ENCODE peak calls at places on chromosomes 4 and X, in eight cellular contexts. I is K562; T is CD8-positive, alpha-beta T cell; S is tibial artery; B is nephron progenitor cell; N is psoas muscle; A is colonic mucosa; U is GM13977. H is an unnamed sample.
A peak's percentile ranks its signal among the peaks of the same experiment; 100 is the strongest.

GRCh38 chrX:72130762-72131231 is 918 bp downstream of the RTL5 start:
- DNase-seq in I (no peak), T (no peak), S (no peak), B (no peak), N (no peak), A (no peak), U (no peak), H (no peak)

GRCh38 chrX:15206306-15206705 is 63.6 kb downstream of the ASB9 start:
- DNase-seq in I (peak; percentile 5), T (no peak), S (no peak), B (no peak), N (no peak), A (no peak), U (no peak), H (peak; percentile 2)

GRCh38 chr4:58602701-58603359 is 1492.6 kb upstream of the IGFBP7 start:
- DNase-seq in I (no peak), T (no peak), S (no peak), B (no peak), N (no peak), A (no peak), U (no peak), H (no peak)

GRCh38 chr4:25032126-25032525 is 1.4 kb upstream of the LGI2 start:
- DNase-seq in I (no peak), T (no peak), S (no peak), B (no peak), N (no peak), A (no peak), U (no peak), H (no peak)

GRCh38 chrX:46710927-46711623 is 47.8 kb downstream of the SLC9A7 start:
- DNase-seq in I (no peak), T (no peak), S (no peak), B (no peak), N (no peak), A (no peak), U (no peak), H (peak; percentile 7)

GRCh38 chr4:2823671-2824328 is 19.8 kb upstream of the ADD1 start:
- DNase-seq in I (no peak), T (peak; percentile 10), S (no peak), B (no peak), N (peak; percentile 40), A (no peak), U (no peak), H (no peak)

GRCh38 chr4:112951362-112951962 is 98.0 kb upstream of the ANK2 start:
- DNase-seq in I (peak; percentile 18), T (no peak), S (no peak), B (no peak), N (no peak), A (no peak), U (no peak), H (no peak)

GRCh38 chr4:142248946-142249345 is 597.2 kb downstream of the INPP4B start:
- DNase-seq in I (no peak), T (no peak), S (no peak), B (no peak), N (no peak), A (no peak), U (no peak), H (no peak)

GRCh38 chrX:105282077-105282476 is 61.6 kb upstream of the TEX13A start:
- DNase-seq in I (no peak), T (no peak), S (no peak), B (no peak), N (no peak), A (no peak), U (no peak), H (no peak)

GRCh38 chr4:161762796-161763195 is 401.0 kb downstream of the FSTL5 start:
- DNase-seq in I (no peak), T (no peak), S (no peak), B (no peak), N (no peak), A (no peak), U (no peak), H (no peak)

GRCh38 chr4:39900966-39901365 is 76.7 kb downstream of the PDS5A start:
- DNase-seq in I (no peak), T (no peak), S (no peak), B (no peak), N (no peak), A (no peak), U (no peak), H (no peak)

GRCh38 chr4:109801895-109802319 is at the start of gene CFI:
- DNase-seq in I (peak; percentile 21), T (no peak), S (no peak), B (no peak), N (no peak), A (no peak), U (no peak), H (no peak)

GRCh38 chrX:32687379-32687778 is 524.0 kb downstream of the DMD start:
- DNase-seq in I (no peak), T (no peak), S (no peak), B (no peak), N (peak; percentile 17), A (no peak), U (no peak), H (no peak)

GRCh38 chr4:56823933-56824600 is 2.6 kb upstream of the SPINK2 start:
- DNase-seq in I (no peak), T (no peak), S (no peak), B (no peak), N (no peak), A (no peak), U (no peak), H (no peak)

GRCh38 chr4:64780664-64781063 is 371.4 kb upstream of the TECRL start:
- DNase-seq in I (no peak), T (no peak), S (no peak), B (no peak), N (no peak), A (no peak), U (no peak), H (no peak)

GRCh38 chr4:84887824-84888223 is 78.7 kb downstream of the WDFY3 start:
- DNase-seq in I (peak; percentile 21), T (no peak), S (no peak), B (no peak), N (no peak), A (no peak), U (no peak), H (no peak)

GRCh38 chrX:131828482-131828881 is 194.6 kb upstream of the STK26 start:
- DNase-seq in I (peak; percentile 33), T (no peak), S (no peak), B (no peak), N (no peak), A (no peak), U (no peak), H (no peak)
- TF ChIP-seq CTCF in I (no peak), T (no peak), S (no peak), B (no peak), N (no peak), A (no peak), U (no peak), H (no peak)

DNA sequence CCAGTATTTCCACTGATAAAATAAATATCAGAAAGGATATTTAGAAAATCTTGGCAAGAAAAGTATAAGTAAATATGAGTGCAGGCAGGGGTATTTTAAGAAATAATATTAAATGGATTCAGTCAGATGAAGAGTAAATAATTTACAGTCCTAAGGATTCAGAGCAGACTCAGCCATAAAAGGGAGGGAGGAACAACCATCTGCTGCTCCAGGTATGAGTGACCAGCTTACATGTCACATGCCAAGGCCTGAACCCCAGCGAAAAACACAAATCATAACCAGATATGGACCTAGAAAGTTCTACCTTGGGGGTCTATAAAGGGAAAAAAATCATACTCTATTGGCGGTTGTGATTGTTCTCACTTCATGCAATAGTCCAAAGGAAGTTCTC is 166.8 kb downstream of the COL4A6 start:
- DNase-seq in I (no peak), T (no peak), S (no peak), B (no peak), N (no peak), A (no peak), U (no peak), H (no peak)
- TF ChIP-seq CTCF in I (no peak), T (no peak), S (no peak), B (no peak), N (no peak), A (no peak), U (no peak), H (no peak)

DNA sequence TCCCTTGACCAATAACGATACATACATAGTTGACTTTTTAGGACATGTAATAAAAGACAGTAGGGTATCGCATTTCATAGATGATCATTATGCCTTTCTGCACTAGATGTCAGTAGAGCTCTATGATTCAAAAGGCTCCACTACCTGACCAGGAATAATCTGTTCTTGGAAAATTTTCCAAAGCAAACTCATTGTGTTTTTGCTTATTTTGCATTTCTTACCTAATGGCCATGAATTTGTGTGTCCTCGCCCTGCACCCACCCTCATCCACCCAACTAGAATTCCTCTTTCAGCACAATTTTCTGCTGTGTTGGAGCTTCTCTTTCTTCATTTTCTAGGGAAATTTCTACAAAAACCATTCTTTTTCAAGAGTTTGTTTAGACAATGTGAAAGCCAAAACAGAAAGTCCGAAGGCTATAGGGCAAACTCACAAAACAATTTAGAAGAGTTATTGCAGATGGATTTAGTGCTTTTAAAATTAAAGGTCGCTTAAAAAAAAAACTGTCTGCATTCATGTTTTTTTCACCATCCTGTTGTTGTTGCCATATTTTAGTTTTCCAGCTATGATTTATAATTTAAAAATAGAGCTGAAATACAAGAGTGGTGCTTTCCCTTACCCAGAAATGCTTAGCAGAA is 183.6 kb downstream of the SPATA18 start:
- DNase-seq in I (peak; percentile 6), T (no peak), S (no peak), B (no peak), N (no peak), A (no peak), U (no peak), H (no peak)
- TF ChIP-seq CTCF in I (no peak), T (no peak), S (peak; percentile 79), B (peak; percentile 54), N (peak; percentile 63), A (no peak), U (peak; percentile 19), H (no peak)

DNA sequence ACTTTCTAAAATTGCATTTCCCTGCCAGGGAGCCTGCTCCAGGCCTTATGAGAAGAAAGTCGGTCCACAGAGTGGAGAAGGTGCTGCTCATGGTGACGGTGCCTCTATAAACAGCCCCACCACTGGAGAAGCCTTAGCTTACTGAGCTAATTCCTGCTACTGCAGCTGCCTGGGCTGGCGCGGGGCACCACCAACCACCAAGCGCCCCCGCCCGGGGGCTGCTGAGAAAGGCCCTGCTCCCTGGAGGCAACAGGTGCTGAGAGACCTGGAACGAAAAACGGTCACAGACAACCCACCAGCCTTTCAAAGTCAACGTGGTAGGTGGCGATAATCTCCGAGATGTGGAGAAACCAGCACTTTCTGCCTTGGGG is 2.9 kb downstream of the HCFC1 start:
- DNase-seq in I (peak; percentile 75), T (peak; percentile 67), S (no peak), B (peak; percentile 53), N (peak; percentile 75), A (no peak), U (no peak), H (no peak)
- TF ChIP-seq CTCF in I (peak; percentile 41), T (no peak), S (no peak), B (no peak), N (no peak), A (no peak), U (peak; percentile 32), H (no peak)

DNA sequence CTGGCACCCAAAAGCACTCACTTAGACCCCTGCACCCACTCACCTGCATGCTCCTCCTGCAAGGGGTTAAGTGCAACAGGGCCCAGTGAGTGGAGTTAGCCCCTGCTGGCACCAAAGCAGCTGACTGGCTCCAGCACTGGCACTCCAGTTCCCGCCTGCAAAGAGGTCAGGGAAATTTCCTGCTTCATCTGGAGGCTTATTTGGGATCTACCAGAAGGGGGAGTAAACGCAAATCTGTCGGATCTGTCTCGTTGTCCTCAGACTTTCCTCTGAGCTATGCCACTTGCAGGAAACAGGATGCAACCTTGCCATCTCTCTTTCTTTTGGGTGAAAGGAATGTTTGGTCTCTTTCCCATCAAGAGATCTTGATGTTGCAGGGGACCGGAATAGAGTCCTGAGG is 435.6 kb downstream of the PCDH10 start:
- DNase-seq in I (no peak), T (no peak), S (no peak), B (no peak), N (no peak), A (no peak), U (no peak), H (no peak)
- TF ChIP-seq CTCF in I (no peak), T (no peak), S (no peak), B (no peak), N (no peak), A (no peak), U (no peak), H (no peak)